ENCODE peak calls at places on chromosomes 6 and 20, in ten cellular contexts. U is nephron progenitor cell; A is foreskin keratinocyte; S is T-helper 2 cell; Y is right cardiac atrium; E is SHP77; O is ascending aorta; L is activated CD8-positive, alpha-beta memory T cell treated with anti-CD3 and anti-CD28 coated beads for 48 hours; J is cardiac muscle cell; P is NCI-H446. N is an unnamed sample.
A peak's percentile ranks its signal among the peaks of the same experiment; 100 is the strongest.

GRCh38 chr6:11245406-11245990 is 13.0 kb upstream of the NEDD9 start:
- DNase-seq in U (no peak), A (no peak), S (no peak), Y (no peak), E (no peak), O (no peak), L (no peak), J (no peak), P (no peak), N (no peak)

GRCh38 chr20:63441777-63442493 is 30.5 kb downstream of the KCNQ2 start:
- DNase-seq in U (peak; percentile 65), A (peak; percentile 11), S (peak; percentile 46), Y (peak; percentile 69), E (peak; percentile 82), O (no peak), L (peak; percentile 37), J (peak; percentile 71), P (peak; percentile 67), N (no peak)

GRCh38 chr6:163525926-163526325 is 111.4 kb downstream of the QKI start:
- DNase-seq in U (no peak), A (peak; percentile 37), S (no peak), Y (no peak), E (no peak), O (no peak), L (no peak), J (no peak), P (no peak), N (no peak)

GRCh38 chr6:13273202-13273930 is 55.0 kb downstream of the TBC1D7 start:
- DNase-seq in U (no peak), A (no peak), S (no peak), Y (no peak), E (no peak), O (no peak), L (no peak), J (no peak), P (no peak), N (no peak)

GRCh38 chr6:3379482-3380060 is 77.3 kb downstream of the SLC22A23 start:
- DNase-seq in U (no peak), A (no peak), S (no peak), Y (no peak), E (no peak), O (no peak), L (no peak), J (peak; percentile 14), P (no peak), N (no peak)

GRCh38 chr6:12097791-12098190 is 85.7 kb downstream of the HIVEP1 start:
- DNase-seq in U (no peak), A (peak; percentile 23), S (no peak), Y (no peak), E (no peak), O (no peak), L (no peak), J (no peak), P (no peak), N (no peak)

GRCh38 chr6:3473773-3474172 is 16.9 kb upstream of the SLC22A23 start:
- DNase-seq in U (no peak), A (no peak), S (no peak), Y (no peak), E (no peak), O (no peak), L (no peak), J (no peak), P (no peak), N (no peak)

GRCh38 chr6:131998255-131998982 is 47.2 kb upstream of the CCN2 start:
- DNase-seq in U (no peak), A (no peak), S (no peak), Y (peak; percentile 29), E (no peak), O (no peak), L (no peak), J (no peak), P (no peak), N (no peak)

GRCh38 chr20:46588532-46589509 is 38.4 kb upstream of the OCSTAMP start:
- DNase-seq in U (no peak), A (no peak), S (no peak), Y (no peak), E (no peak), O (no peak), L (no peak), J (no peak), P (no peak), N (no peak)

GRCh38 chr20:20593447-20594170 is 118.8 kb downstream of the RALGAPA2 start:
- DNase-seq in U (peak; percentile 26), A (peak; percentile 23), S (peak; percentile 26), Y (peak; percentile 18), E (peak; percentile 89), O (no peak), L (no peak), J (peak; percentile 55), P (peak; percentile 99), N (no peak)

GRCh38 chr20:22453244-22454080 is 130.9 kb downstream of the FOXA2 start:
- DNase-seq in U (no peak), A (peak; percentile 41), S (no peak), Y (no peak), E (peak; percentile 85), O (no peak), L (no peak), J (peak; percentile 46), P (peak; percentile 7), N (no peak)

GRCh38 chr6:27617700-27618689 is 145.1 kb upstream of the ZNF184 start:
- DNase-seq in U (peak; percentile 36), A (peak; percentile 79), S (no peak), Y (no peak), E (no peak), O (no peak), L (no peak), J (peak; percentile 47), P (no peak), N (no peak)

GRCh38 chr6:105398859-105399258 is 4.0 kb downstream of the PREP start:
- DNase-seq in U (no peak), A (no peak), S (no peak), Y (no peak), E (no peak), O (no peak), L (no peak), J (no peak), P (no peak), N (no peak)

GRCh38 chr6:131080084-131080483 is 17.0 kb upstream of the EPB41L2 start:
- DNase-seq in U (no peak), A (no peak), S (no peak), Y (no peak), E (no peak), O (no peak), L (no peak), J (no peak), P (no peak), N (no peak)

GRCh38 chr6:144219056-144219685 is 66.0 kb upstream of the UTRN start:
- DNase-seq in U (no peak), A (peak; percentile 37), S (peak; percentile 75), Y (no peak), E (no peak), O (no peak), L (no peak), J (peak; percentile 51), P (peak; percentile 27), N (no peak)

GRCh38 chr20:37007898-37008649 is 56.6 kb upstream of the SAMHD1 start:
- DNase-seq in U (no peak), A (peak; percentile 13), S (peak; percentile 82), Y (no peak), E (no peak), O (no peak), L (no peak), J (peak; percentile 20), P (no peak), N (no peak)

GRCh38 chr6:18119236-18119635 is 3.2 kb downstream of the NHLRC1 start:
- DNase-seq in U (no peak), A (peak; percentile 64), S (no peak), Y (no peak), E (no peak), O (no peak), L (no peak), J (no peak), P (no peak), N (no peak)

GRCh38 chr6:159102373-159103160 is 57.8 kb upstream of the TAGAP start:
- DNase-seq in U (no peak), A (no peak), S (no peak), Y (no peak), E (no peak), O (no peak), L (no peak), J (no peak), P (no peak), N (no peak)

GRCh38 chr20:4946585-4947378 is 54.5 kb downstream of the SLC23A2 start:
- DNase-seq in U (no peak), A (no peak), S (no peak), Y (no peak), E (no peak), O (no peak), L (no peak), J (no peak), P (no peak), N (no peak)

GRCh38 chr6:144480518-144480917 is 195.4 kb downstream of the UTRN start:
- DNase-seq in U (no peak), A (no peak), S (no peak), Y (no peak), E (no peak), O (no peak), L (no peak), J (no peak), P (no peak), N (no peak)

GRCh38 chr20:59153355-59153681 is 10.3 kb upstream of the ZNF831 start:
- DNase-seq in U (no peak), A (no peak), S (no peak), Y (peak; percentile 66), E (no peak), O (no peak), L (no peak), J (no peak), P (peak; percentile 87), N (no peak)

GRCh38 chr6:43878823-43879495 is 108.9 kb downstream of the VEGFA start:
- DNase-seq in U (no peak), A (no peak), S (no peak), Y (no peak), E (no peak), O (no peak), L (no peak), J (no peak), P (peak; percentile 72), N (no peak)

GRCh38 chr6:126356526-126356925 is 16.6 kb downstream of the CENPW start:
- DNase-seq in U (no peak), A (no peak), S (no peak), Y (no peak), E (no peak), O (no peak), L (no peak), J (no peak), P (no peak), N (no peak)

GRCh38 chr20:48017504-48017903 is 232.2 kb upstream of the SULF2 start:
- DNase-seq in U (no peak), A (no peak), S (no peak), Y (no peak), E (no peak), O (no peak), L (no peak), J (no peak), P (no peak), N (no peak)

GRCh38 chr6:11363881-11364576 is 131.6 kb upstream of the NEDD9 start:
- DNase-seq in U (no peak), A (peak; percentile 93), S (no peak), Y (no peak), E (no peak), O (no peak), L (no peak), J (no peak), P (no peak), N (no peak)

GRCh38 chr20:11502051-11502450 is 415.6 kb upstream of the BTBD3 start:
- DNase-seq in U (no peak), A (no peak), S (no peak), Y (no peak), E (no peak), O (no peak), L (no peak), J (no peak), P (peak; percentile 74), N (no peak)

GRCh38 chr20:42219005-42219404 is 600.8 kb upstream of the CHD6 start:
- DNase-seq in U (no peak), A (no peak), S (no peak), Y (no peak), E (no peak), O (no peak), L (no peak), J (no peak), P (no peak), N (no peak)

GRCh38 chr20:24933266-24933908 is 15.7 kb upstream of the CST7 start:
- DNase-seq in U (no peak), A (no peak), S (no peak), Y (no peak), E (no peak), O (no peak), L (no peak), J (no peak), P (no peak), N (no peak)

N was measured in effector memory CD4-positive, alpha-beta T cell.